ENCODE peak calls at places on chromosome 2, in ten cellular contexts. I, B, W, C, L, R, D, K, J and A are unnamed samples. For H3K4me1, the result is how much of the 10 kb centered on the place peaks cover.

GRCh38 chr2:216632952-216633615 is at the start of gene IGFBP2:
- DNase-seq in I (peak), W (peak), B (no peak), R (no peak), L (peak), J (no peak), K (no peak), C (peak), D (peak), A (no peak)

GRCh38 chr2:21676676-21677075 is 552.9 kb downstream of the TDRD15 start:
- DNase-seq in C (no peak), D (no peak), W (no peak), J (no peak), B (no peak), R (no peak), L (no peak), K (no peak), I (no peak), A (no peak)

GRCh38 chr2:216777637-216778273 is 82.1 kb downstream of the TNP1 start:
- DNase-seq in L (no peak), C (peak), J (no peak), B (no peak), W (no peak), I (peak), K (no peak), D (peak), R (no peak), A (peak)

GRCh38 chr2:190891913-190892312 is 11.3 kb downstream of the GLS start:
- DNase-seq in I (no peak), R (no peak), L (peak), K (no peak), D (no peak), W (no peak), C (no peak), J (no peak), B (no peak), A (no peak)

GRCh38 chr2:75241696-75242095 is 42.4 kb upstream of the TACR1 start:
- DNase-seq in K (no peak), I (no peak), W (no peak), C (no peak), J (no peak), D (no peak), L (no peak), B (no peak), R (no peak), A (no peak)

GRCh38 chr2:126886906-126887280 is 11.8 kb upstream of the TEX51 start:
- DNase-seq in R (no peak), I (no peak), L (no peak), B (no peak), C (no peak), D (no peak), W (no peak), J (no peak), K (no peak), A (no peak)

GRCh38 chr2:47520825-47521665 is 118.1 kb downstream of the MSH2 start:
- DNase-seq in C (peak), B (peak), D (peak), I (no peak), J (no peak), K (peak), W (peak), R (peak), L (peak), A (peak)

GRCh38 chr2:26591619-26592505 is 49.3 kb downstream of the CIB4 start:
- DNase-seq in J (no peak), C (peak), D (peak), W (no peak), L (no peak), I (no peak), B (peak), R (peak), K (no peak), A (no peak)

GRCh38 chr2:7835693-7836680 is 845.9 kb upstream of the ID2 start:
- DNase-seq in I (no peak), W (no peak), R (no peak), D (no peak), K (no peak), J (peak), B (no peak), C (no peak), L (no peak), A (no peak)

GRCh38 chr2:101776172-101777043 is 78.9 kb downstream of the MAP4K4 start:
- DNase-seq in W (no peak), C (peak), J (no peak), K (no peak), B (no peak), D (no peak), R (no peak), I (no peak), L (no peak), A (no peak)
- H3K4me1 ChIP-seq in W (under half), C (under half), J (half or more), K (half or more), B (half or more), D (under half), R (half or more), I (under half), L (under half), A (under half)

GRCh38 chr2:219002395-219003266 is 9.4 kb upstream of the CRYBA2 start:
- DNase-seq in B (no peak), W (peak), R (no peak), J (no peak), I (peak), C (peak), L (no peak), D (peak), K (peak), A (no peak)

GRCh38 chr2:219001100-219001576 is 7.9 kb upstream of the CRYBA2 start:
- DNase-seq in K (no peak), J (no peak), C (peak), I (no peak), L (no peak), B (no peak), D (no peak), W (peak), R (no peak), A (no peak)

GRCh38 chr2:219003267-219003634 is 10.0 kb upstream of the CRYBA2 start:
- DNase-seq in K (no peak), R (no peak), B (no peak), D (no peak), W (no peak), C (no peak), J (no peak), I (no peak), L (no peak), A (no peak)

GRCh38 chr2:219000569-219000960 is 7.3 kb upstream of the CRYBA2 start:
- DNase-seq in C (peak), W (peak), D (peak), B (no peak), J (no peak), I (no peak), L (no peak), R (no peak), K (no peak), A (no peak)

GRCh38 chr2:219001577-219002394 is 8.6 kb upstream of the CRYBA2 start:
- DNase-seq in L (no peak), I (no peak), D (peak), W (peak), R (no peak), B (no peak), J (no peak), C (peak), K (no peak), A (no peak)
- H3K27ac ChIP-seq in L (no peak), I (no peak), D (no peak), W (peak), R (no peak), B (no peak), J (no peak), C (no peak), K (no peak), A (no peak)

GRCh38 chr2:226580403-226580802 is 219.2 kb downstream of the IRS1 start:
- DNase-seq in J (no peak), I (no peak), D (no peak), B (no peak), R (no peak), W (no peak), L (peak), C (no peak), K (no peak), A (no peak)

GRCh38 chr2:226579519-226579918 is 220.1 kb downstream of the IRS1 start:
- DNase-seq in D (no peak), K (no peak), L (no peak), I (no peak), W (no peak), R (no peak), C (no peak), J (no peak), B (no peak), A (no peak)

GRCh38 chr2:226578879-226579278 is 220.7 kb downstream of the IRS1 start:
- DNase-seq in B (no peak), J (no peak), L (peak), I (no peak), W (no peak), C (no peak), D (no peak), K (no peak), R (no peak), A (no peak)

GRCh38 chr2:226581661-226582060 is 218.0 kb downstream of the IRS1 start:
- DNase-seq in L (peak), K (no peak), J (no peak), W (no peak), C (no peak), R (no peak), I (no peak), D (no peak), B (no peak), A (no peak)

GRCh38 chr2:226581004-226581403 is 218.6 kb downstream of the IRS1 start:
- DNase-seq in L (no peak), B (no peak), C (no peak), W (peak), I (no peak), R (no peak), K (no peak), J (no peak), D (no peak), A (no peak)
- H3K4me1 ChIP-seq in L (under half), B (under half), C (under half), W (under half), I (under half), R (under half), K (under half), J (under half), D (under half), A (under half)

GRCh38 chr2:112055110-112055832 is at the start of gene TMEM87B:
- DNase-seq in B (peak), W (peak), C (peak), R (peak), K (no peak), D (peak), I (peak), L (peak), J (peak), A (peak)

GRCh38 chr2:112059671-112060070 is 4.6 kb downstream of the TMEM87B start:
- DNase-seq in W (no peak), L (no peak), J (no peak), K (no peak), R (no peak), D (no peak), B (no peak), I (no peak), C (no peak), A (no peak)

GRCh38 chr2:112053917-112054846 is 887 bp upstream of the TMEM87B start:
- DNase-seq in K (peak), B (peak), W (peak), L (peak), I (peak), J (peak), C (peak), D (peak), R (peak), A (no peak)

GRCh38 chr2:112056626-112056987 is 1.5 kb downstream of the TMEM87B start:
- DNase-seq in K (no peak), B (no peak), I (no peak), W (no peak), R (no peak), C (no peak), D (no peak), J (no peak), L (no peak), A (no peak)

DNA sequence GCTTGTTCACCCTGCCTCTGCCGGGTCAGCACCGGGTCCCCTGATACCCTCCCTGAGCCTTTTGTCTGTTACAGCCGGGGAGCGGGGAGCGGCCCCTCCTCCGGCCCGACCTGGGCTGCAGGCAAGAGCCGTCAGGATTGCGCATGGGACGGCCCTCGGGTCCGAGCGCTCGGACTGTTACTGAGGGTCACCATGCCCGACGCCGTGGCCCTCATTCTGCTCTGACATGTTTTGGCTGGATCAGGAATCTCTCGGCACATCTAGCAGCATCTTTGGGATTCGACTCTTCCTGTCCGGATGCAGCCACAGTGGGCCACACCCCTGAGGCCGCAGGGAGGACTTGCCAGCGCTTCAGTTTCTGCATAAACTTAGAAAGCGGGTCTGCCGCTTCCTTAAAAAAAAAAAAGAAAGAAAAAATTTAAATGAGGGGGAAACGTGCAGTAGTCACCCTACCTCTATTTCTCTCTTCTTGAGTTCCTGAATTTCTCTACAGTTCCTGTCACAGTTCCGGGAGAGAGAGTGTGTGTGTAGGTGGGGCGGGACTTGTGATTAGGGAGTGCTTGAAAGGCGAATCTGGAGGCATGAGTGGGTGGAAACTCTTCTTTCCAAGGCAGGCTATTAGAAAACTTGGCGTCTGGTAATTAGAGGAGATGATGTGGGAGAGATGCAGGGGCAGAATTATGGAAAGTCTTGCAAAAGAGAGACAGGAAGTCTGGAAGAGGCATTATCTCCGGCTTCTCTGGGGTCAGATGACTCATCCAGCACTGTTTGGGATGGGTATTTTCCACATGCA is 960 bp downstream of the TMEM87B start:
- DNase-seq in J (peak), D (no peak), I (peak), K (no peak), B (peak), R (no peak), W (peak), C (peak), L (peak), A (no peak)
- H3K27ac ChIP-seq in J (peak), D (no peak), I (peak), K (peak), B (peak), R (peak), W (peak), C (peak), L (peak), A (no peak)

GRCh38 chr2:37586663-37587409 is 84.6 kb downstream of the CDC42EP3 start:
- DNase-seq in K (no peak), C (peak), J (no peak), B (no peak), L (no peak), I (no peak), R (no peak), W (no peak), D (no peak), A (no peak)

GRCh38 chr2:37589298-37589697 is 82.1 kb downstream of the CDC42EP3 start:
- DNase-seq in R (no peak), K (no peak), B (no peak), D (no peak), L (peak), I (no peak), J (no peak), C (no peak), W (no peak), A (no peak)

GRCh38 chr2:37588316-37588777 is 83.1 kb downstream of the CDC42EP3 start:
- DNase-seq in I (no peak), J (no peak), C (no peak), W (peak), R (no peak), L (peak), B (no peak), K (no peak), D (no peak), A (no peak)

GRCh38 chr2:37585982-37586621 is 85.3 kb downstream of the CDC42EP3 start:
- DNase-seq in W (no peak), C (no peak), L (peak), K (peak), D (no peak), B (peak), R (no peak), I (no peak), J (peak), A (no peak)

DNA sequence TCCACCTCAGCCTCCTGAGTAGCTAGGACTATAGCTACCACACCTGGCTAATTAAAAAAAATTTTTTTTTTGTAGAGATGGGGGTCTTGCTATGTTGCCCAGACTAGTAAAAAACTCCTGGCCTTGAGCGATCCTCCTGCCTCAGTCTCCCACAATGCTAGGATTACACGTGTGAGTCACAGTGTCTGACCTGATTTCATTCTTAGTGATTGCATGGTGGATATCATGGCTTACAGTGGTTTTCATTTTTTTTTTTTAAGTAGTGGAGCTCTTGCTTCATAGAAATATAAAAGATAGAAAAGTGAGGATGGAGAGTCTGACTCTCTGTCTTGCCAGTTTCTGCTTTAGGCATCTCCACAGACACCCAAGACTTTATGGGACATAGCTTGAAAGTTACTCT is 83.6 kb downstream of the CDC42EP3 start:
- DNase-seq in C (no peak), L (no peak), I (no peak), R (no peak), J (no peak), K (no peak), B (no peak), W (no peak), D (no peak), A (no peak)
- H3K4me1 ChIP-seq in C (under half), L (half or more), I (under half), R (under half), J (half or more), K (half or more), B (under half), W (half or more), D (under half), A (under half)

GRCh38 chr2:200786826-200787225 is 24.9 kb upstream of the BZW1 start:
- DNase-seq in R (no peak), K (no peak), B (no peak), L (peak), I (no peak), D (no peak), J (no peak), C (no peak), W (no peak), A (no peak)

GRCh38 chr2:200786423-200786822 is 25.3 kb upstream of the BZW1 start:
- DNase-seq in C (no peak), K (no peak), R (no peak), I (no peak), W (no peak), B (no peak), D (no peak), L (peak), J (no peak), A (no peak)

GRCh38 chr2:200788129-200788718 is 23.5 kb upstream of the BZW1 start:
- DNase-seq in D (no peak), I (no peak), K (no peak), B (no peak), R (no peak), C (no peak), W (no peak), J (no peak), L (peak), A (no peak)

GRCh38 chr2:200790185-200790584 is 21.5 kb upstream of the BZW1 start:
- DNase-seq in B (no peak), J (no peak), D (no peak), R (no peak), L (no peak), C (no peak), I (no peak), W (no peak), K (no peak), A (no peak)

GRCh38 chr2:200787351-200788128 is 24.2 kb upstream of the BZW1 start:
- DNase-seq in J (no peak), D (no peak), I (no peak), R (no peak), W (no peak), B (no peak), C (no peak), L (peak), K (no peak), A (no peak)
- H3K27ac ChIP-seq in J (no peak), D (no peak), I (no peak), R (no peak), W (no peak), B (peak), C (no peak), L (peak), K (no peak), A (no peak)

DNA sequence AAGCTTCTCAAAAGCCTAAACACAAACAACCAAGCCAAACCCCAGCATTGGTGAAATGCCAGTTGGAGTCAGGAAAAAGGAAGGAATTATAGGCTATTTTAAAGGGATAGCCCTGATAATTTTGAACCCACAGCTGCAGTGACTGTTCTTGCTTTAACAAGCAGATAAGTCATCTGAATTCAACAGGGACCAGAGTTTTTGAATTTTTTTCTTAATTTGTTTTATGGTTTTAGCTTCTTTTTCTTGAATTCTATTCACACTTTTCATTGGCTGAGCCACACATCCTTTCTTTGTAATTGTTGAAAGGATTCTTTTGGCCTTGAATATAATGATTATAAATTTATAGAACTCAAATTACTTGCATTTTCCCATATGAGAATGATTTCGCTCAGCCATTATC is 308.8 kb downstream of the LPIN1 start:
- DNase-seq in C (no peak), B (no peak), R (no peak), K (no peak), J (no peak), L (no peak), W (no peak), I (no peak), D (no peak), A (no peak)
- H3K4me1 ChIP-seq in C (under half), B (under half), R (under half), K (under half), J (under half), L (under half), W (under half), I (under half), D (under half), A (under half)

GRCh38 chr2:159044804-159045286 is 76.4 kb downstream of the TANC1 start:
- DNase-seq in K (no peak), L (peak), R (no peak), D (no peak), C (peak), W (peak), B (no peak), I (no peak), J (no peak), A (no peak)
- H3K27ac ChIP-seq in K (no peak), L (no peak), R (no peak), D (no peak), C (no peak), W (no peak), B (no peak), I (no peak), J (no peak), A (no peak)

GRCh38 chr2:32986480-32986879 is 39.7 kb downstream of the LTBP1 start:
- DNase-seq in W (no peak), J (peak), R (no peak), L (no peak), B (no peak), K (no peak), D (no peak), I (no peak), C (no peak), A (no peak)

GRCh38 chr2:32993140-32993539 is 46.4 kb downstream of the LTBP1 start:
- DNase-seq in J (no peak), R (no peak), W (no peak), C (no peak), L (no peak), D (no peak), B (no peak), K (no peak), I (no peak), A (no peak)

GRCh38 chr2:32991091-32991845 is 44.5 kb downstream of the LTBP1 start:
- DNase-seq in C (no peak), W (no peak), I (no peak), L (no peak), B (no peak), R (no peak), J (peak), D (no peak), K (no peak), A (no peak)

DNA sequence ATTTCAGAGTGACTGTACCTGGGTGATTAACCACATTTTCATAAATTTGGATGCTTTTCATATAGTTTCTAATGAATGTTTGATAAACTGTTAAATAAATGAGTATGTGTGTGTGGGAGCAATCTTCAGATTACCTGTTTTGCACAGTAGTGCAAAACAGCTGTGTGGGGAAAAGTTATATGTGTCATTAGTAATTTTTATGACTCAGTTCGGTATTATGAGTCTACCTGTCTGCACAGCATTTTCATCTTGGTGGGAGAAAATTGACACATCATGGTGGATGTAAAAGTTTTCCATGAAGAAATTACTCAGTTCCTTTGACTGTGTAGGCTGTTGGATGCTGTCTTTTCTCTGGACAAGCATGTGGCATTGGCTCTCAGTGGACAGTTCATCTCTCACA is 43.8 kb downstream of the LTBP1 start:
- DNase-seq in D (no peak), J (no peak), R (no peak), B (no peak), I (no peak), L (no peak), C (no peak), W (no peak), K (no peak), A (no peak)
- H3K4me1 ChIP-seq in D (under half), J (under half), R (under half), B (under half), I (under half), L (under half), C (under half), W (under half), K (under half), A (under half)

GRCh38 chr2:173064231-173064805 is 11.3 kb upstream of the MAP3K20 start:
- DNase-seq in K (no peak), B (no peak), I (no peak), J (no peak), C (no peak), D (no peak), R (no peak), L (no peak), W (no peak), A (no peak)
- H3K27ac ChIP-seq in K (no peak), B (no peak), I (no peak), J (no peak), C (no peak), D (no peak), R (no peak), L (no peak), W (no peak), A (no peak)